ENCODE peak calls at places on chromosome 20, in five cellular contexts. T is cardiac fibroblast; R is stimulated activated CD8-positive, alpha-beta memory T cell treated with anti-CD3 and anti-CD28 coated beads, Interleukin-4, amount 100 ng/mL, for 24 hours; C is NAMALWA; Q is Karpas-422. G is an unnamed sample.

GRCh38 chr20:4929686-4930397 is 71.5 kb downstream of the SLC23A2 start:
- DNase-seq in Q (no peak), R (no peak), C (no peak), T (no peak), G (no peak)

GRCh38 chr20:13356087-13356486 is 135.0 kb downstream of the ISM1 start:
- DNase-seq in C (no peak), Q (no peak), R (no peak), T (no peak), G (no peak)

GRCh38 chr20:20207291-20207690 is 155.0 kb downstream of the CFAP61 start:
- DNase-seq in Q (no peak), R (no peak), T (no peak), C (no peak), G (no peak)

GRCh38 chr20:6566821-6567220 is 200.7 kb upstream of the BMP2 start:
- DNase-seq in T (peak), R (no peak), Q (no peak), C (no peak), G (no peak)

GRCh38 chr20:20241966-20242365 is 125.9 kb upstream of the INSM1 start:
- DNase-seq in T (no peak), R (no peak), Q (no peak), C (no peak), G (peak)

GRCh38 chr20:33770005-33770404 is 38.2 kb downstream of the ZNF341 start:
- DNase-seq in Q (no peak), R (no peak), T (no peak), C (no peak), G (no peak)

GRCh38 chr20:2750343-2751251 is 49.8 kb downstream of the CPXM1 start:
- DNase-seq in R (no peak), Q (peak), T (peak), C (peak), G (peak)

GRCh38 chr20:40956926-40957760 is 71.5 kb upstream of the TOP1 start:
- DNase-seq in Q (no peak), R (no peak), T (no peak), C (no peak), G (no peak)

GRCh38 chr20:32012159-32012682 is 2.0 kb downstream of the CCM2L start:
- DNase-seq in Q (no peak), T (no peak), C (no peak), R (no peak), G (no peak)

GRCh38 chr20:20820104-20820503 is 107.7 kb upstream of the RALGAPA2 start:
- DNase-seq in T (no peak), R (no peak), Q (peak), C (peak), G (peak)

GRCh38 chr20:49794336-49795124 is 18.1 kb upstream of the SLC9A8 start:
- DNase-seq in Q (no peak), C (no peak), R (no peak), T (no peak), G (no peak)

GRCh38 chr20:42938486-42939205 is 251.1 kb downstream of the PTPRT start:
- DNase-seq in Q (no peak), T (no peak), R (no peak), C (no peak), G (no peak)

G was measured in retina.